ENCODE peak calls at places on chromosomes 16 and 17, in nine cellular contexts. H, Z, J, U, V, K, Y, S and I are unnamed samples.
A peak's percentile ranks its signal among the peaks of the same experiment; 100 is the strongest.

GRCh38 chr17:49913226-49914095 is 55.5 kb upstream of the DLX4 start:
- DNase-seq in H (peak; percentile 54), Z (no peak), J (no peak), U (no peak), V (no peak), K (no peak), Y (no peak), S (no peak), I (no peak)

GRCh38 chr16:27892879-27893278 is 170.6 kb downstream of the GSG1L start:
- DNase-seq in H (no peak), Z (no peak), J (no peak), U (no peak), V (peak; percentile 44), K (no peak), Y (no peak), S (no peak), I (no peak)

GRCh38 chr16:17194190-17194780 is 276.5 kb downstream of the XYLT1 start:
- DNase-seq in H (no peak), Z (peak; percentile 61), J (peak; percentile 52), U (peak; percentile 57), V (peak; percentile 87), K (peak; percentile 76), Y (peak; percentile 74), S (no peak), I (peak; percentile 66)

GRCh38 chr17:56786989-56787482 is 46.7 kb downstream of the C17orf67 start:
- DNase-seq in H (peak; percentile 79), Z (no peak), J (no peak), U (no peak), V (no peak), K (peak; percentile 87), Y (no peak), S (peak; percentile 91), I (no peak)

GRCh38 chr16:11149011-11149616 is 106.9 kb downstream of the SOCS1 start:
- DNase-seq in H (peak; percentile 12), Z (no peak), J (no peak), U (no peak), V (no peak), K (no peak), Y (no peak), S (no peak), I (no peak)

GRCh38 chr16:88442811-88443576 is 10.1 kb upstream of the ZFPM1 start:
- DNase-seq in H (peak; percentile 27), Z (peak; percentile 84), J (peak; percentile 83), U (peak; percentile 82), V (peak; percentile 88), K (peak; percentile 83), Y (peak; percentile 92), S (peak; percentile 15), I (peak; percentile 95)

GRCh38 chr16:27108051-27108770 is 41.5 kb downstream of the C16orf82 start:
- DNase-seq in H (no peak), Z (no peak), J (no peak), U (no peak), V (no peak), K (no peak), Y (no peak), S (no peak), I (no peak)

GRCh38 chr16:35750157-35750689 is 2290.8 kb downstream of the TP53TG3F start:
- DNase-seq in H (no peak), Z (no peak), J (no peak), U (no peak), V (no peak), K (no peak), Y (no peak), S (no peak), I (no peak)

GRCh38 chr17:14323522-14323981 is 22.7 kb downstream of the HS3ST3B1 start:
- DNase-seq in H (no peak), Z (no peak), J (no peak), U (no peak), V (no peak), K (no peak), Y (no peak), S (no peak), I (no peak)

DNA sequence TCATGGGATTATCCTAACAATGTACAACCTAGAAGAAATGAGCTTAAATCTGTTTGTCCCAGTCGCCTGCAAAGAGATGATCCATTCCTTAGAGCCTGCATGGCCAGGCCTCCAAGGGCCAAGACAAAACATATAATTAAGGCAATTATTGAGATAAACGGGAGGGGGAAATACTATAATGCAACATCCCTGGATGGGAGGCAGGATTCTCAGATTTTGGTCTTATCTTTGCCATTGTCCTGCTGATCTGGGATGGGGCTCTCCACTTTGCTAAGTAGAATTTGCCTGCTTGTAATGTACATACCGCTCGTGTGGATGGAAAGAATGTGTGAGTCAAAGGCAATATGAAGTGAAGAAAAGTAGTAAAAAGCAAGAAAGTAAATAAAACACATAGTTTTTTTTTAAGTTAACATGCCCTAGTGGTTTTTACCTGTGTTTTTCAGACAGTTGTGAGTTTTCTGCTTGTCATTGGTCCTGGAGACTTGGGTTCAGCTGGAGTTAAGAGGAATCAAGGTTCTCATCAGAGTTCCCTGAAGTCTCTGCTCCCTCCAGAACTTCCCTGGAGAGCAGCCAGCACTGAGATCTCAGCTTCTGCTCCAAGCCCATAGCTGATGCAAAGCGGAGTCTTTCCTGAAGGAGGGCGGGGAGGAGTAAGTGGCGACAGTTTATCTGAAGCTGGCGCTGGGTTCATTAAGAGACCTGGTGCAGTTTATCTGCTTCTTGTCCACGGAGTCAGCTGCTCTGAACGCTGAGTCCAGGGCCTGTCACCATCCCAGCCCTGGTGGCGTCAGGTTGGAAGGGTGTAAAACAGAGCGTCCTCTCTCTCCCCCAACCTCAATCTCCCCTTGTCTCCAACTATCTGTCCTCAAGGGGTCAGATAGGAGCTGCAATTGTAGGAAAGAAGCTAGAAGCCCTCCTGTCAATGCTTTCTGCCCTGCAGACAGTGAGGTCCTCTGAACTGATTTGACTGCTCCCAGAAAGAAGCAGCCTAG is 30.1 kb downstream of the HOXB1 start:
- DNase-seq in H (no peak), Z (no peak), J (no peak), U (no peak), V (no peak), K (no peak), Y (no peak), S (no peak), I (no peak)
- TF ChIP-seq CTCF in H (peak; percentile 12), Z (no peak), J (no peak), U (no peak), V (no peak), K (no peak), Y (no peak), S (peak; percentile 20), I (no peak)

GRCh38 chr16:85057948-85058347 is 30.4 kb downstream of the KIAA0513 start:
- DNase-seq in H (no peak), Z (no peak), J (no peak), U (no peak), V (no peak), K (no peak), Y (no peak), S (no peak), I (no peak)

GRCh38 chr16:85055503-85056210 is 28.1 kb downstream of the KIAA0513 start:
- DNase-seq in H (peak; percentile 62), Z (peak; percentile 53), J (no peak), U (peak; percentile 75), V (no peak), K (peak; percentile 94), Y (no peak), S (no peak), I (peak; percentile 70)

GRCh38 chr16:85057212-85057889 is 29.8 kb downstream of the KIAA0513 start:
- DNase-seq in H (no peak), Z (no peak), J (no peak), U (no peak), V (peak; percentile 55), K (peak; percentile 38), Y (no peak), S (no peak), I (no peak)

GRCh38 chr16:85054948-85055502 is 27.4 kb downstream of the KIAA0513 start:
- DNase-seq in H (no peak), Z (no peak), J (no peak), U (no peak), V (no peak), K (no peak), Y (no peak), S (no peak), I (no peak)

GRCh38 chr16:85056211-85056748 is 28.7 kb downstream of the KIAA0513 start:
- DNase-seq in H (no peak), Z (no peak), J (no peak), U (no peak), V (peak; percentile 36), K (no peak), Y (no peak), S (no peak), I (no peak)
- TF ChIP-seq CTCF in H (peak; percentile 72), Z (peak; percentile 15), J (no peak), U (no peak), V (no peak), K (no peak), Y (peak; percentile 25), S (peak; percentile 56), I (peak; percentile 19)

DNA sequence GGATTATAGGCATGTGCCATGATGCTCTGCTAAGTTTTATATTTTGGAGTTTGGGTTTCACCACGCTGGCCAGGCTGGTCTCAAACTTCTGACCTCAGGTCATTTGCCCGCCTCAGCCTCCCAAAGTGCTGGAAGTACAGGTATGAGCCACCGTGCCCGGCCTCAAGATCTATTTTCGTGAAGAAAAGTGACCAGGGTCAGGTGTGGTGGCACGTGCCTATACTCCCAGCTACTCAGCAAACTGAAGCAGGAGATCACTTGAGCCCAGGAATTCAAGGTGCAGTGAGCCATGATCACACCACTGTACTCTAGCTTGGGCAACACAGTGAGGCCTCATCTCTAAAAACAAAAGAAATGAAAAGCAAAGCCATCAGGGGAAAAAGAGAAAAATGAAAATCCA is 18.7 kb downstream of the CMTM4 start:
- DNase-seq in H (no peak), Z (no peak), J (no peak), U (no peak), V (no peak), K (no peak), Y (no peak), S (no peak), I (no peak)
- TF ChIP-seq CTCF in H (no peak), Z (no peak), J (no peak), U (no peak), V (no peak), K (no peak), Y (no peak), S (no peak), I (no peak)

DNA sequence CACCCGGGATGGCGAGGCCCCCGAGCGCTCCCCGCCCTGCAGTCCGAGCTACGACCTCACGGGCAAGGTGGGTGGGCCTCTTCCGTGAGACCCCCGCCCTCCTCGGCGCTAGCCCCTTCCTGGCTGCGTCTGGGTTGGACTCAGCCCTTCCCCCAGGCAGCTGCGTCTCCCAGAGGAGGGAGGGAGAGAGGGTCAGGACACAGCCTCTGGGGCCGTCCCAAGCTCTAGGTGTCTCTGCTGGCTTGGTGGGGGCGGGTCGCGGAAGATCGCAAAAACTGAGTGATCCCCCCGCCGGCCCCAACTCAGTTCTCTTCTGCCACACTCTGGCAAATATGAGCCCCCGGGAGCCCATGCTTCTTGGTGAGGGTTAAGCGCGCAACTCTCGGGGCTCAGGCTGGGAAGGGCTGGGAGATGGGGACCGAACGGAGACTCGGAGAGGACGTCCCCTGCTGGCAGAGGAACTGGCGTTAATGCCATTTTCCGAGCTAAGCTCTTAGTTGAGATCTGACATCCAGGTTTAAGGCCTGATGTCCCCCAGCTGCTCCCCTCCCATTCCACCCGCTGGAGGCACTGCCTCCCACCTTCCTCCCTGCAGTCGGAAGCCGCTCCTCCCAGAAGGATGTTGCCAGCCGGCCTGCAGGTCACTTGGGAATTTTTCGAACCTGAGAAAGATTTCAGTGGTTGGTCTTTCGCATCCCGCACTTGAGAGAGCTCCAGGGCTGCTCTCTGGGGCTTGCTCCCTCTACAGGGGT is 419 bp downstream of the RAB37 start:
- DNase-seq in H (no peak), Z (no peak), J (peak; percentile 45), U (no peak), V (peak; percentile 77), K (peak; percentile 68), Y (no peak), S (no peak), I (peak; percentile 80)
- TF ChIP-seq CTCF in H (peak; percentile 51), Z (peak; percentile 12), J (no peak), U (peak; percentile 25), V (no peak), K (peak; percentile 60), Y (no peak), S (peak; percentile 38), I (peak; percentile 62)